ENCODE peak calls at places on chromosomes 16 and 17, in six cellular contexts. One of them, this sample, is unnamed.

GRCh38 chr16:77499373-77500285 is 64.8 kb upstream of the ADAMTS18 start:
- DNase-seq in NCI-H1092 treated with DMSO at 0.1 percent for 48 hours: no peak
- DNase-seq in stimulated activated CD4-positive, alpha-beta T cell treated with anti-CD3 and anti-CD28 coated beads, TNF-alpha, amount 100 ng/mL, for 24 hours: no peak
- DNase-seq in adrenal gland: peak; percentile 38
- DNase-seq in effector memory CD8-positive, alpha-beta T cell: no peak
- DNase-seq in COR-L47: no peak
- DNase-seq in this sample: no peak

GRCh38 chr16:29761882-29762281 is 16.1 kb upstream of the C16orf54 start:
- DNase-seq in NCI-H1092 treated with DMSO at 0.1 percent for 48 hours: no peak
- DNase-seq in stimulated activated CD4-positive, alpha-beta T cell treated with anti-CD3 and anti-CD28 coated beads, TNF-alpha, amount 100 ng/mL, for 24 hours: no peak
- DNase-seq in adrenal gland: peak; percentile 71
- DNase-seq in effector memory CD8-positive, alpha-beta T cell: no peak
- DNase-seq in COR-L47: no peak
- DNase-seq in this sample: no peak

GRCh38 chr17:74268554-74268953 is 5.5 kb upstream of the DNAI2 start:
- DNase-seq in NCI-H1092 treated with DMSO at 0.1 percent for 48 hours: no peak
- DNase-seq in stimulated activated CD4-positive, alpha-beta T cell treated with anti-CD3 and anti-CD28 coated beads, TNF-alpha, amount 100 ng/mL, for 24 hours: no peak
- DNase-seq in adrenal gland: no peak
- DNase-seq in effector memory CD8-positive, alpha-beta T cell: no peak
- DNase-seq in COR-L47: no peak
- DNase-seq in this sample: no peak

GRCh38 chr17:61575352-61575975 is 15.6 kb downstream of the NACA2 start:
- DNase-seq in NCI-H1092 treated with DMSO at 0.1 percent for 48 hours: no peak
- DNase-seq in stimulated activated CD4-positive, alpha-beta T cell treated with anti-CD3 and anti-CD28 coated beads, TNF-alpha, amount 100 ng/mL, for 24 hours: no peak
- DNase-seq in adrenal gland: no peak
- DNase-seq in effector memory CD8-positive, alpha-beta T cell: no peak
- DNase-seq in COR-L47: no peak
- DNase-seq in this sample: no peak

GRCh38 chr16:69410285-69410990 is 14.0 kb upstream of the CYB5B start:
- DNase-seq in NCI-H1092 treated with DMSO at 0.1 percent for 48 hours: no peak
- DNase-seq in stimulated activated CD4-positive, alpha-beta T cell treated with anti-CD3 and anti-CD28 coated beads, TNF-alpha, amount 100 ng/mL, for 24 hours: no peak
- DNase-seq in adrenal gland: peak; percentile 59
- DNase-seq in effector memory CD8-positive, alpha-beta T cell: no peak
- DNase-seq in COR-L47: no peak
- DNase-seq in this sample: no peak

GRCh38 chr17:61672140-61672539 is 81.1 kb upstream of the NACA2 start:
- DNase-seq in NCI-H1092 treated with DMSO at 0.1 percent for 48 hours: no peak
- DNase-seq in stimulated activated CD4-positive, alpha-beta T cell treated with anti-CD3 and anti-CD28 coated beads, TNF-alpha, amount 100 ng/mL, for 24 hours: no peak
- DNase-seq in adrenal gland: no peak
- DNase-seq in effector memory CD8-positive, alpha-beta T cell: no peak
- DNase-seq in COR-L47: no peak
- DNase-seq in this sample: no peak

GRCh38 chr16:7363397-7364053 is 30.9 kb downstream of the RBFOX1 start:
- DNase-seq in NCI-H1092 treated with DMSO at 0.1 percent for 48 hours: peak; percentile 96
- DNase-seq in stimulated activated CD4-positive, alpha-beta T cell treated with anti-CD3 and anti-CD28 coated beads, TNF-alpha, amount 100 ng/mL, for 24 hours: no peak
- DNase-seq in adrenal gland: peak; percentile 62
- DNase-seq in effector memory CD8-positive, alpha-beta T cell: no peak
- DNase-seq in COR-L47: peak; percentile 46
- DNase-seq in this sample: peak; percentile 39

GRCh38 chr16:53530046-53530445 is 27.0 kb upstream of the AKTIP start:
- DNase-seq in NCI-H1092 treated with DMSO at 0.1 percent for 48 hours: peak; percentile 60
- DNase-seq in stimulated activated CD4-positive, alpha-beta T cell treated with anti-CD3 and anti-CD28 coated beads, TNF-alpha, amount 100 ng/mL, for 24 hours: no peak
- DNase-seq in adrenal gland: no peak
- DNase-seq in effector memory CD8-positive, alpha-beta T cell: no peak
- DNase-seq in COR-L47: no peak
- DNase-seq in this sample: no peak

GRCh38 chr16:678858-679807 is 1.1 kb upstream of the STUB1 start:
- DNase-seq in NCI-H1092 treated with DMSO at 0.1 percent for 48 hours: peak; percentile 77
- DNase-seq in stimulated activated CD4-positive, alpha-beta T cell treated with anti-CD3 and anti-CD28 coated beads, TNF-alpha, amount 100 ng/mL, for 24 hours: no peak
- DNase-seq in adrenal gland: peak; percentile 86
- DNase-seq in effector memory CD8-positive, alpha-beta T cell: no peak
- DNase-seq in COR-L47: no peak
- DNase-seq in this sample: peak; percentile 35

GRCh38 chr17:45776896-45777295 is 7.2 kb upstream of the CRHR1 start:
- DNase-seq in NCI-H1092 treated with DMSO at 0.1 percent for 48 hours: no peak
- DNase-seq in stimulated activated CD4-positive, alpha-beta T cell treated with anti-CD3 and anti-CD28 coated beads, TNF-alpha, amount 100 ng/mL, for 24 hours: no peak
- DNase-seq in adrenal gland: no peak
- DNase-seq in effector memory CD8-positive, alpha-beta T cell: no peak
- DNase-seq in COR-L47: no peak
- DNase-seq in this sample: no peak

GRCh38 chr16:86971251-86971650 is 345.9 kb downstream of the C16orf95 start:
- DNase-seq in NCI-H1092 treated with DMSO at 0.1 percent for 48 hours: no peak
- DNase-seq in stimulated activated CD4-positive, alpha-beta T cell treated with anti-CD3 and anti-CD28 coated beads, TNF-alpha, amount 100 ng/mL, for 24 hours: no peak
- DNase-seq in adrenal gland: no peak
- DNase-seq in effector memory CD8-positive, alpha-beta T cell: no peak
- DNase-seq in COR-L47: no peak
- DNase-seq in this sample: no peak

GRCh38 chr17:78140169-78141051 is 5.8 kb upstream of the C17orf99 start:
- DNase-seq in NCI-H1092 treated with DMSO at 0.1 percent for 48 hours: peak; percentile 20
- DNase-seq in stimulated activated CD4-positive, alpha-beta T cell treated with anti-CD3 and anti-CD28 coated beads, TNF-alpha, amount 100 ng/mL, for 24 hours: peak; percentile 79
- DNase-seq in adrenal gland: peak; percentile 93
- DNase-seq in effector memory CD8-positive, alpha-beta T cell: peak; percentile 95
- DNase-seq in COR-L47: no peak
- DNase-seq in this sample: peak; percentile 64

GRCh38 chr17:47095268-47095667 is 93.8 kb downstream of the CDC27 start:
- DNase-seq in NCI-H1092 treated with DMSO at 0.1 percent for 48 hours: no peak
- DNase-seq in stimulated activated CD4-positive, alpha-beta T cell treated with anti-CD3 and anti-CD28 coated beads, TNF-alpha, amount 100 ng/mL, for 24 hours: no peak
- DNase-seq in adrenal gland: no peak
- DNase-seq in effector memory CD8-positive, alpha-beta T cell: no peak
- DNase-seq in COR-L47: no peak
- DNase-seq in this sample: no peak

GRCh38 chr16:87132361-87133014 is 184.7 kb downstream of the C16orf95 start:
- DNase-seq in NCI-H1092 treated with DMSO at 0.1 percent for 48 hours: no peak
- DNase-seq in stimulated activated CD4-positive, alpha-beta T cell treated with anti-CD3 and anti-CD28 coated beads, TNF-alpha, amount 100 ng/mL, for 24 hours: no peak
- DNase-seq in adrenal gland: no peak
- DNase-seq in effector memory CD8-positive, alpha-beta T cell: no peak
- DNase-seq in COR-L47: no peak
- DNase-seq in this sample: no peak

GRCh38 chr17:75108193-75108592 is 1.6 kb upstream of the ARMC7 start:
- DNase-seq in NCI-H1092 treated with DMSO at 0.1 percent for 48 hours: no peak
- DNase-seq in stimulated activated CD4-positive, alpha-beta T cell treated with anti-CD3 and anti-CD28 coated beads, TNF-alpha, amount 100 ng/mL, for 24 hours: no peak
- DNase-seq in adrenal gland: no peak
- DNase-seq in effector memory CD8-positive, alpha-beta T cell: no peak
- DNase-seq in COR-L47: no peak
- DNase-seq in this sample: no peak

GRCh38 chr17:8158267-8159031 is 4.3 kb downstream of the VAMP2 start:
- DNase-seq in NCI-H1092 treated with DMSO at 0.1 percent for 48 hours: peak; percentile 33
- DNase-seq in stimulated activated CD4-positive, alpha-beta T cell treated with anti-CD3 and anti-CD28 coated beads, TNF-alpha, amount 100 ng/mL, for 24 hours: peak; percentile 88
- DNase-seq in adrenal gland: peak; percentile 97
- DNase-seq in effector memory CD8-positive, alpha-beta T cell: peak; percentile 90
- DNase-seq in COR-L47: peak; percentile 51
- DNase-seq in this sample: peak; percentile 47

This sample was measured in NCI-H2081.